ENCODE peak calls at places on chromosomes 4 and X, in six cellular contexts. Q is mesendoderm, D is neuronal stem cell, H is H1, A is IMR-90, F is H9. K is an unnamed sample.

GRCh38 chrX:133640161-133641015 is 225.1 kb upstream of the GPC4 start:
- DNase-seq in Q (peak), D (peak), H (peak), A (no peak), F (peak), K (no peak)

GRCh38 chr4:151766691-151767090 is 5.9 kb upstream of the GATB start:
- DNase-seq in Q (peak), D (no peak), H (no peak), A (no peak), F (no peak), K (no peak)

GRCh38 chr4:159142254-159142653 is 39.4 kb downstream of the RAPGEF2 start:
- DNase-seq in Q (no peak), D (no peak), H (no peak), A (peak), F (no peak), K (no peak)

GRCh38 chr4:104940927-104941326 is 205.7 kb upstream of the TET2 start:
- DNase-seq in Q (no peak), D (no peak), H (no peak), A (no peak), F (no peak), K (no peak)

GRCh38 chrX:41922694-41923171 is 621 bp downstream of the CASK start:
- DNase-seq in Q (peak), D (no peak), H (no peak), A (no peak), F (peak), K (peak)

GRCh38 chr4:184475096-184475461 is 729 bp upstream of the IRF2 start:
- DNase-seq in Q (peak), D (peak), H (no peak), A (peak), F (peak), K (peak)

GRCh38 chrX:134776844-134777370 is 118.6 kb upstream of the PLAC1 start:
- DNase-seq in Q (no peak), D (no peak), H (no peak), A (no peak), F (no peak), K (no peak)

GRCh38 chr4:88429401-88429800 is 27.5 kb upstream of the HERC5 start:
- DNase-seq in Q (no peak), D (no peak), H (no peak), A (no peak), F (no peak), K (no peak)

GRCh38 chrX:47645530-47645929 is 4.8 kb downstream of the ELK1 start:
- DNase-seq in Q (no peak), D (no peak), H (no peak), A (no peak), F (no peak), K (no peak)

GRCh38 chr4:42845586-42845985 is 46.9 kb upstream of the GRXCR1 start:
- DNase-seq in Q (no peak), D (no peak), H (no peak), A (no peak), F (no peak), K (peak)

GRCh38 chr4:145316961-145317360 is 136.6 kb upstream of the OTUD4 start:
- DNase-seq in Q (no peak), D (no peak), H (no peak), A (no peak), F (no peak), K (no peak)

GRCh38 chr4:30245140-30245539 is 475.0 kb upstream of the PCDH7 start:
- DNase-seq in Q (no peak), D (no peak), H (no peak), A (no peak), F (no peak), K (no peak)

DNA sequence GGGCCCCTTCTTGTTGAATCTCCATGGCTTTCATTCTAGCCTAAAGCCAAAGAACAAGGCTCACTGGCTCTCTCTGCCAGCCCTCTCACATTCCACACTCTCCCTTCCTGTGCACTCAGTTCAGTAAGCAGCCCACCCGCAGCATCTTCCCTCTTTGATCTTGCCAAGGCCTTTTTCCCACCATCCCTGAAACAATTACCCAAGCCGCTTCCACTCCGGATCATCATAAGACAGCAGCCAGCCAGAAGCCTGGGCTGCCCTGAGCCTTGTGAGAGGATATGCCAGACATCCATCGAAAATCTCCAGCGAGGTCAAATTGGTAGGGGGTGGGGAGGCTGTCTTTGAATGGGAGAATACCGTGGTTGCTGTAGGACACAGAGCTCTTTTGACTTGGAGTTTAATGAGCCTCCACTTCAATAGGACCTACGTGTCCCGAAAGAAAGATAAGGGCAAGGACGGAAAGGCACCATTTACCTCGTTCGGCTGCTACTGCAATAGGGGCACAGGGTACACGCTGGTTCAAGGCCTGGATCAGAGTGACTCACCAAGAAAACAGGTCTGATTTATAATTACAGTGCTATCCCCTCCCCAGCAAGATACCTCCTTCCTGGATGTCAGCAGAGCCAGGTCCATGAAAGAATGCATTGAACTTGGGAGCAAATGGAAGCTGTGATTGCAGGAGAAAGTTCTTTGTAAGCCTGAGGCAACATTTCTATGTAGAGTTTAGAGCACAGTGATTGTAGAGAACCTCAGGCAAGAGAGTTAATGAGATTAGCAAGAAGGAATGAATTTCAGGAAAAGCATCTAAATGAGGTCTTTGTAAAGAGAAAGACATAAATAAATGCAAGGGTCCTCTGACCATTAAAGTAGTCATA is 39.5 kb downstream of the AMOT start:
- DNase-seq in Q (peak), D (peak), H (no peak), A (no peak), F (no peak), K (no peak)
- H2BK15ac ChIP-seq in Q (no peak), D (no peak), H (no peak), A (no peak), F (no peak), K (no peak)

GRCh38 chr4:7752649-7753048 is 187.0 kb downstream of the AFAP1 start:
- DNase-seq in Q (no peak), D (no peak), H (no peak), A (peak), F (no peak), K (no peak)
- H3K4me2 ChIP-seq in Q (no peak), D (no peak), H (no peak), A (no peak), F (no peak), K (no peak)

DNA sequence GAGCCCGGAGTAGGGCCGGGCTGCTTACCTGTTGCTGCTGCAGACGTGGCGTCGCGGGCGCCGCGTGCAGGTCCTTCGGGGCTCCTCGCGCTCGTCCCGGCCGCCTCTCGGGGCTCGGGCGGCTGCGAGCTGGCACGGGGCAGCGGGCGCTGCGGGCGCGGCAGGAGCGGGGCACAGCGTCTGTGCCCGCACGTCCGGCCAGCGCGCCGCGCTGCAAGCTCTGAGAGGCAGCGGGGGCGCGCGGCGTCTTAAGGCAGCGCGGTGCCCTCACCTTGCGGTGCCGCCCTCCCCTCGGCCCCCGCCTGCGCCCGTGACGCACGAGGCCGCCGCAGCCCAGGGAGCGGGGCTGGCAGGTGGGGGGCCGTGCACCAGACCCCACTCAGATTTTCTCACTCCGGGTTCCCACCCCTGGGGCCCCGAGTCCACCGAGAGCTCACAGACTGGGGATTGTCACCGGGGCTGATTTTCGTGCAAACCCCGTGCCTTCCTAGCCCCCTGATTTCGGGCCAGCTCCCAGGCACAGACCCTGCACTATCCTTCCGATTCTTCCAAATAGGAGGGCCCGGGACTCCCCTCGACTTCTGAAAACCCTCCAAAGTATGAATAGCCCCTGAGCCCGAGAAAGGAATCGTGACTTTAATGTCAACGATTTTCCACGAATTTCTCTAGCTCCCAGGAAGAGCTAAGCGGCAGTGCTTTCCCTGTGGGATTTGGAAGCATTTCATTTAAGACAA is at the start of gene GPR101:
- DNase-seq in Q (no peak), D (no peak), H (no peak), A (no peak), F (no peak), K (no peak)
- H2BK15ac ChIP-seq in Q (no peak), D (no peak), H (no peak), A (no peak), F (no peak), K (no peak)

GRCh38 chr4:91064157-91064853 is 937.1 kb downstream of the CCSER1 start:
- DNase-seq in Q (peak), D (peak), H (no peak), A (no peak), F (no peak), K (peak)
- H3K4me2 ChIP-seq in Q (no peak), D (peak), H (no peak), A (no peak), F (no peak), K (no peak)

GRCh38 chr4:167987285-167987684 is 105.1 kb upstream of the ANXA10 start:
- DNase-seq in Q (no peak), D (no peak), H (no peak), A (no peak), F (no peak), K (no peak)
- H2BK15ac ChIP-seq in Q (no peak), D (no peak), H (no peak), A (no peak), F (no peak), K (no peak)

GRCh38 chr4:3486556-3487270 is 23.6 kb downstream of the DOK7 start:
- DNase-seq in Q (peak), D (no peak), H (no peak), A (no peak), F (no peak), K (no peak)
- H3K4me2 ChIP-seq in Q (no peak), D (no peak), H (no peak), A (no peak), F (no peak), K (no peak)

DNA sequence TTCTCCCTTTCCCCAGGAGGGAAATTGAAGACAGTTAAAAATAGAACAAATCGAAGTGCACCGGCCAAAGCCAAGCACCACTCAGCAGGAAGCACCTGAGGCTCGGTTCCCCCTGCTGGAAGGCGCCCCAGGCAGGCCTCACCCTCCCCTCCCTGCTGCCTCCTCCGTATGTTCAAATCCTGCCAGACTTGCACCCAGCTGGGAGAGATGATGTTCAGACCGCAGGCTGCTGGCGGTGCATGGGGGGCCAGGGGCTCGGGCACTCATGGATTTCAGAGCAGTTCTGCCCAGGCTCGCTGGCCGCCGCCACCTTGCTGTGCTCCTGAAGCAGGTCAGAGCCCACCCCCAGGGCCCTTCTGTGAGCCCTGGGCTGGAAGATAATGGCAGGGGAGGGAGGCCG is 91.4 kb downstream of the DCTD start:
- DNase-seq in Q (no peak), D (no peak), H (no peak), A (no peak), F (no peak), K (no peak)
- H2BK15ac ChIP-seq in Q (no peak), D (no peak), H (no peak), A (no peak), F (no peak), K (no peak)

GRCh38 chr4:173536808-173537429 is 6.9 kb upstream of the HAND2 start:
- DNase-seq in Q (peak), D (peak), H (no peak), A (no peak), F (peak), K (peak)

GRCh38 chr4:173538148-173538902 is 8.3 kb upstream of the HAND2 start:
- DNase-seq in Q (peak), D (peak), H (no peak), A (no peak), F (no peak), K (peak)

GRCh38 chr4:173538903-173539445 is 8.9 kb upstream of the HAND2 start:
- DNase-seq in Q (no peak), D (peak), H (no peak), A (no peak), F (no peak), K (no peak)

GRCh38 chr4:173535932-173536331 is 5.9 kb upstream of the HAND2 start:
- DNase-seq in Q (no peak), D (peak), H (no peak), A (no peak), F (no peak), K (peak)

GRCh38 chr4:173537628-173538147 is 7.7 kb upstream of the HAND2 start:
- DNase-seq in Q (peak), D (no peak), H (no peak), A (no peak), F (no peak), K (peak)
- H3K4me2 ChIP-seq in Q (peak), D (peak), H (peak), A (no peak), F (peak), K (peak)

GRCh38 chr4:185702147-185702663 is 109.8 kb downstream of the SORBS2 start:
- DNase-seq in Q (no peak), D (no peak), H (no peak), A (no peak), F (no peak), K (no peak)

GRCh38 chr4:185700048-185700447 is 111.9 kb downstream of the SORBS2 start:
- DNase-seq in Q (no peak), D (no peak), H (no peak), A (no peak), F (no peak), K (no peak)

GRCh38 chr4:185697488-185697887 is 114.5 kb downstream of the SORBS2 start:
- DNase-seq in Q (no peak), D (no peak), H (no peak), A (no peak), F (no peak), K (no peak)

GRCh38 chr4:185695743-185696142 is 116.3 kb downstream of the SORBS2 start:
- DNase-seq in Q (no peak), D (no peak), H (no peak), A (no peak), F (no peak), K (no peak)

GRCh38 chr4:185700635-185701034 is 111.4 kb downstream of the SORBS2 start:
- DNase-seq in Q (no peak), D (no peak), H (no peak), A (no peak), F (no peak), K (no peak)
- H2BK15ac ChIP-seq in Q (no peak), D (no peak), H (no peak), A (no peak), F (no peak), K (no peak)